ENCODE peak calls at places on chromosomes 2 and 18, in nine cellular contexts. T, U, D, J, I, K, F, L and R are unnamed samples.

GRCh38 chr2:5360081-5360480 is 332.1 kb upstream of the SOX11 start:
- DNase-seq in D (no peak), I (no peak), T (no peak), U (no peak), J (no peak), L (no peak), F (peak), K (no peak), R (no peak)

GRCh38 chr18:73520229-73520628 is 627.4 kb downstream of the FBXO15 start:
- DNase-seq in I (no peak), F (no peak), D (no peak), U (no peak), T (no peak), L (no peak), K (no peak), J (no peak), R (no peak)

GRCh38 chr2:25314514-25315315 is 27.0 kb downstream of the DNMT3A start:
- DNase-seq in J (no peak), T (peak), L (no peak), I (no peak), U (no peak), K (no peak), D (no peak), F (peak), R (no peak)

GRCh38 chr18:37242091-37242490 is 323.5 kb downstream of the CELF4 start:
- DNase-seq in K (no peak), F (no peak), L (no peak), D (no peak), I (no peak), J (no peak), U (no peak), T (no peak), R (no peak)

GRCh38 chr18:48430162-48430561 is 21.0 kb upstream of the ZBTB7C start:
- DNase-seq in J (no peak), U (no peak), K (no peak), T (no peak), L (no peak), I (no peak), F (no peak), D (no peak), R (no peak)

GRCh38 chr18:32389868-32390267 is 80.8 kb downstream of the GAREM1 start:
- DNase-seq in F (no peak), K (no peak), L (no peak), I (no peak), U (peak), J (no peak), T (no peak), D (no peak), R (no peak)

GRCh38 chr18:74654637-74655036 is 57.0 kb downstream of the ZNF407 start:
- DNase-seq in D (no peak), U (peak), K (peak), J (no peak), T (no peak), L (peak), I (peak), F (peak), R (no peak)

GRCh38 chr18:26096852-26097251 is 6.4 kb upstream of the SS18 start:
- DNase-seq in I (no peak), J (no peak), D (no peak), U (no peak), L (no peak), T (no peak), K (no peak), F (no peak), R (no peak)

GRCh38 chr18:36335476-36336279 is 38.2 kb downstream of the FHOD3 start:
- DNase-seq in I (no peak), K (no peak), L (no peak), T (no peak), F (no peak), U (no peak), D (peak), J (no peak), R (no peak)

GRCh38 chr2:234548720-234549420 is 52.0 kb upstream of the ARL4C start:
- DNase-seq in I (peak), L (no peak), K (peak), U (no peak), F (peak), T (no peak), D (no peak), J (no peak), R (no peak)